ENCODE peak calls at places on chromosomes 12 and 14, in five cellular contexts. K is kidney tubule cell, V is RKO, R is AG20443, E is breast epithelium. B is an unnamed sample.

GRCh38 chr14:21748869-21749303 is 75.3 kb upstream of the OR4E1 start:
- DNase-seq in K (peak), V (peak), R (peak), E (no peak), B (peak)

GRCh38 chr12:132610051-132610759 is at the start of gene LRCOL1:
- DNase-seq in K (peak), V (no peak), R (peak), E (peak), B (peak)

GRCh38 chr12:25868193-25868592 is 90.3 kb upstream of the RASSF8 start:
- DNase-seq in K (no peak), V (no peak), R (no peak), E (no peak), B (no peak)

GRCh38 chr12:90510948-90511347 is 444.0 kb downstream of the CCER1 start:
- DNase-seq in K (peak), V (peak), R (no peak), E (no peak), B (no peak)

GRCh38 chr12:7151532-7151931 is 21.4 kb downstream of the CLSTN3 start:
- DNase-seq in K (no peak), V (no peak), R (no peak), E (no peak), B (no peak)

GRCh38 chr14:92952497-92953298 is 29.7 kb downstream of the CHGA start:
- DNase-seq in K (no peak), V (no peak), R (no peak), E (no peak), B (no peak)

GRCh38 chr14:99755068-99755405 is 38.2 kb upstream of the EML1 start:
- DNase-seq in K (peak), V (no peak), R (no peak), E (no peak), B (peak)

GRCh38 chr14:24843494-24843893 is 206.5 kb downstream of the STXBP6 start:
- DNase-seq in K (no peak), V (no peak), R (no peak), E (no peak), B (no peak)

GRCh38 chr12:110217996-110218674 is 62.9 kb upstream of the ATP2A2 start:
- DNase-seq in K (no peak), V (no peak), R (no peak), E (no peak), B (no peak)

GRCh38 chr14:59474172-59474571 is 9.0 kb upstream of the GPR135 start:
- DNase-seq in K (peak), V (no peak), R (no peak), E (no peak), B (no peak)

GRCh38 chr14:104891664-104892500 is 26.8 kb downstream of the CEP170B start:
- DNase-seq in K (no peak), V (no peak), R (no peak), E (no peak), B (no peak)

GRCh38 chr14:76832503-76832988 is 6.3 kb downstream of the LRRC74A start:
- DNase-seq in K (no peak), V (no peak), R (no peak), E (no peak), B (no peak)

GRCh38 chr12:34287986-34288962 is 266.0 kb downstream of the ALG10 start:
- DNase-seq in K (no peak), V (no peak), R (no peak), E (no peak), B (no peak)

GRCh38 chr12:1544991-1545700 is 49.2 kb downstream of the FBXL14 start:
- DNase-seq in K (no peak), V (peak), R (no peak), E (no peak), B (peak)

GRCh38 chr12:52650520-52651081 is 1.4 kb downstream of the KRT2 start:
- DNase-seq in K (peak), V (no peak), R (peak), E (peak), B (no peak)

GRCh38 chr12:83318386-83318971 is 631.8 kb downstream of the TMTC2 start:
- DNase-seq in K (peak), V (no peak), R (no peak), E (no peak), B (no peak)

GRCh38 chr14:98598576-98598975 is 673.4 kb downstream of the BCL11B start:
- DNase-seq in K (no peak), V (no peak), R (no peak), E (no peak), B (no peak)

GRCh38 chr14:95095991-95096390 is 61.3 kb downstream of the DICER1 start:
- DNase-seq in K (no peak), V (no peak), R (no peak), E (no peak), B (no peak)

GRCh38 chr12:77847665-77848431 is 17.2 kb downstream of the NAV3 start:
- DNase-seq in K (peak), V (no peak), R (peak), E (no peak), B (peak)

GRCh38 chr14:100532154-100532915 is 54.9 kb downstream of the BEGAIN start:
- DNase-seq in K (no peak), V (no peak), R (no peak), E (peak), B (no peak)

GRCh38 chr14:57637901-57638300 is 144.2 kb upstream of the CCDC198 start:
- DNase-seq in K (no peak), V (no peak), R (no peak), E (no peak), B (no peak)

GRCh38 chr12:110266980-110267620 is 13.9 kb upstream of the ATP2A2 start:
- DNase-seq in K (peak), V (no peak), R (peak), E (no peak), B (no peak)

GRCh38 chr14:103727313-103728000 is 11.8 kb downstream of the ZFYVE21 start:
- DNase-seq in K (no peak), V (no peak), R (no peak), E (no peak), B (no peak)

GRCh38 chr12:66555113-66555512 is 123.8 kb downstream of the GRIP1 start:
- DNase-seq in K (peak), V (peak), R (no peak), E (no peak), B (peak)

GRCh38 chr14:100307215-100308111 is 1.2 kb upstream of the SLC25A29 start:
- DNase-seq in K (peak), V (peak), R (no peak), E (no peak), B (no peak)

GRCh38 chr14:58805605-58806358 is 168.0 kb downstream of the DACT1 start:
- DNase-seq in K (no peak), V (no peak), R (no peak), E (no peak), B (no peak)

GRCh38 chr12:32970465-32971110 is 74.0 kb upstream of the PKP2 start:
- DNase-seq in K (no peak), V (no peak), R (no peak), E (no peak), B (no peak)

GRCh38 chr14:53845813-53846693 is 110.6 kb downstream of the BMP4 start:
- DNase-seq in K (peak), V (no peak), R (no peak), E (no peak), B (no peak)

GRCh38 chr14:46197856-46198255 is 453.7 kb downstream of the RPL10L start:
- DNase-seq in K (no peak), V (no peak), R (no peak), E (no peak), B (no peak)

GRCh38 chr14:95471526-95472304 is 44.7 kb downstream of the SYNE3 start:
- DNase-seq in K (no peak), V (no peak), R (peak), E (no peak), B (no peak)

GRCh38 chr12:124381454-124382207 is 86.7 kb downstream of the RFLNA start:
- DNase-seq in K (peak), V (no peak), R (peak), E (peak), B (no peak)

GRCh38 chr14:73843296-73843695 is 8.3 kb upstream of the PTGR2 start:
- DNase-seq in K (no peak), V (no peak), R (no peak), E (no peak), B (no peak)

GRCh38 chr12:91565816-91566215 is 383.2 kb upstream of the DCN start:
- DNase-seq in K (no peak), V (no peak), R (no peak), E (no peak), B (no peak)

GRCh38 chr14:57087841-57088240 is 180.9 kb downstream of the EXOC5 start:
- DNase-seq in K (no peak), V (no peak), R (no peak), E (no peak), B (no peak)

GRCh38 chr12:53103860-53104305 is 597 bp downstream of the SOAT2 start:
- DNase-seq in K (no peak), V (no peak), R (no peak), E (no peak), B (no peak)

GRCh38 chr14:54446201-54446693 is 5.1 kb upstream of the CNIH1 start:
- DNase-seq in K (peak), V (no peak), R (no peak), E (peak), B (peak)

B was measured in SK-MEL-5.